ENCODE peak calls at places on chromosomes 12 and 14, in four cellular contexts. H is tibial nerve, Z is omental fat pad, K is adrenal gland. Y is an unnamed sample.

GRCh38 chr14:60648934-60649814 is at the start of gene SIX1:
- DNase-seq in Z (no peak), H (peak), K (peak), Y (peak)

GRCh38 chr12:122872815-122873361 is 23.0 kb downstream of the VPS37B start:
- DNase-seq in K (no peak), H (no peak), Z (no peak), Y (no peak)

GRCh38 chr14:68649461-68650189 is 143.2 kb downstream of the ZFP36L1 start:
- DNase-seq in Z (no peak), H (no peak), K (no peak), Y (no peak)

GRCh38 chr14:71049435-71050147 is 142.3 kb downstream of the PCNX1 start:
- DNase-seq in K (no peak), H (no peak), Z (no peak), Y (no peak)

GRCh38 chr12:58540480-58541299 is 379.6 kb downstream of the LRIG3 start:
- DNase-seq in H (peak), K (peak), Z (peak), Y (peak)

GRCh38 chr14:65168840-65169239 is 66.5 kb upstream of the MAX start:
- DNase-seq in K (no peak), H (no peak), Z (no peak), Y (no peak)

GRCh38 chr14:77822741-77823140 is 22.8 kb downstream of the ADCK1 start:
- DNase-seq in Z (no peak), K (no peak), H (no peak), Y (no peak)

GRCh38 chr12:126248871-126249403 is 1183.7 kb downstream of the AACS start:
- DNase-seq in K (no peak), Z (no peak), H (no peak), Y (no peak)

DNA sequence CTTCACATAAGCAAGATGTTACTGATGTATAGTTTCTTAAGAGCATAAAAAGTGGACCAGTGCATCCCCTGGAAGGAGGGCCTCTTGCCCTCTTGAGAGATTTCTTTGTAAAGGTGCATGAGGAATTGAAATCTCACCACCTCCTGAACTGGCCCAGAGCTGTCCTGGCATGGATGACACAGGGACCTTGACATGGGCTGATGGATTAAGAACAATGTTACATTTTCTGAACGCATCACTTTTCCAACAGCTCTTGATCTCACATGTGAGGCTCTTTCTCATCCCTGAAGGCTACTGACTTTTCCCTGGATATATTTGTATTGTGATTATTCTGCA is 360.4 kb downstream of the RGS6 start:
- DNase-seq in H (no peak), K (no peak), Z (no peak), Y (no peak)
- TF ChIP-seq CTCF in H (no peak), K (no peak), Z (no peak), Y (no peak)

GRCh38 chr12:17489452-17489851 is 600.5 kb downstream of the RERGL start:
- DNase-seq in Z (no peak), K (no peak), H (no peak), Y (no peak)
- TF ChIP-seq CTCF in Z (no peak), K (no peak), H (no peak), Y (no peak)

DNA sequence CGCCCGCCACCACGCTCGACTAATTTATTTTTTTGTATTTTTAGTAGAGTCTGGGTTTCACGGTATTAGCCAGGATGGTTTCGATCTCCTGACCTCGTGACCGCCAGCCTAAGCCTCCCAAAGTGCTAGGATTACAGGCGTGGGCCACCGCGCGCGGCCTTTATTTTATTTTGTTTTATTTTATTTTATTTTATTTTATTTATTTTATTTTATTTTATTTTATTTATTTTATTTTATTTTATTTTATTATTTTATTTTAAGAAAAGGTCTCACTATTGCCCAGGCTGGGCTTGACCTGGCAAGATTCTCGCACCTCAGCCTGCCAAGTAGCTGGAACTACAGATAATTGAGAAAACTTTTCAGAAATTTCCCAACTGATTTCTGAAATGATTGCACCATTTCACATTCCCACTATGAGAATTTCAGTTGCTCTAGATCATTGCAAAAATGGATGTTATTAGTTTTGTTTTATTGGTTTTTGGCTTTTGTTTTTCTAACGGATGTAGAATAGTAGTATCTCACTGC is 358.3 kb downstream of the SLC6A15 start:
- DNase-seq in H (no peak), K (no peak), Z (no peak), Y (no peak)
- TF ChIP-seq CTCF in H (no peak), K (no peak), Z (no peak), Y (no peak)

DNA sequence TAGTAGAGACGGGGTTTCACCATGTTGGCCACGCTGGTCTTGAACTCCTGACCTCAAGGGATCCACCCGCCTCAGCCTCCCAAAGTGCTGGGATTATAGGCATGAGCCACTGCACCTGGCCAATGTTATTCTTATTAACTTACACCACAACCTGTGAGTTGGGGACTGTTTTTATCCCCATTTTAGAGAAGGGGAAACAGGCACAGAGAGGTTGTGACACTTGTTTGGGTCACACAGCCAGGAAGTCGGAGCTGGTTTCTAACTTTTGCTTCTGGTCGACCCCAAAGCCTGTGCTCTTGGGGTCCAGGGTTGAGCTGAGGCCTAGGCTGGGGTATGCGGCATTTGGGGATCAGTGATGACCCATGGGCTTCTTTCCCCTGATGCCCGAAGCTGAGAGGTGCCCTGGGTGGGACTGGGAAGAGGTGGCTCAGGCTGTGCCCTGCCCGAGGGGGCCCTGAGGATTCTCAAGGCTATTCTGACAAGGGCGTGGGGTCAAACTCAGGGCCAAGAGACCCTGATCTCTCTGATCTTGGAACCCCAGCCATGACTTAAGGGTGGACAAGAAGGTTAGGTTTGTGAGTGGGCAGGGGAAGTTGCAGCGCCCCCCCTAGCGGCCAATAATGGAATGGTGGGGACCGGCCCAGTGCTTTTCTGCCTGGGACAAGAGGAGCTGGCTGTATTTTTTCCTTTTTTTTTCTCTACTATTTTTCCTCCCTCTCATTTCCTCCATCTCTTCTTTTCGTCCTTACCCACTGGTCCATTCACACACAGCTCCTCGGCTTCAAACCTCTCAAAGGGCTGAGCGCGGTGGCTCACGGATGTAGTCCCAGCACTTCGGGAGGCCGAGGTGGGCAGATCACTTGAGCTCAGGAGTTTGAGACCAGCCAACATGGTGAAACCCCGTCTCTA is 3.0 kb downstream of the SDSL start:
- DNase-seq in Z (peak), H (no peak), K (peak), Y (no peak)
- TF ChIP-seq CTCF in Z (no peak), H (peak), K (peak), Y (peak)

GRCh38 chr14:93034671-93034994 is 81.1 kb downstream of the ITPK1 start:
- DNase-seq in Z (no peak), K (no peak), H (no peak), Y (no peak)
- TF ChIP-seq CTCF in Z (no peak), K (no peak), H (no peak), Y (no peak)

GRCh38 chr14:90816686-90817436 is 631 bp upstream of the TTC7B start:
- DNase-seq in H (no peak), K (no peak), Z (no peak), Y (no peak)
- TF ChIP-seq CTCF in H (no peak), K (no peak), Z (no peak), Y (no peak)

Y was measured in mesothelial cell of epicardium.